ENCODE peak calls at places on chromosome 18, in eight cellular contexts. One of them, this sample, is unnamed.
A peak's percentile ranks its signal among the peaks of the same experiment; 100 is the strongest.

GRCh38 chr18:32480581-32480980 is 9.9 kb upstream of the GAREM1 start:
- DNase-seq in Calu3: no peak
- DNase-seq in GM20000: no peak
- DNase-seq in fibroblast of pulmonary artery: no peak
- DNase-seq in adrenal gland: no peak
- DNase-seq in cardiac fibroblast: no peak
- DNase-seq in A549: no peak
- DNase-seq in D721Med: no peak
- DNase-seq in this sample: no peak

GRCh38 chr18:60067426-60068210 is 167.8 kb downstream of the PMAIP1 start:
- DNase-seq in fibroblast of pulmonary artery: no peak
- DNase-seq in GM20000: no peak
- DNase-seq in cardiac fibroblast: no peak
- DNase-seq in Calu3: no peak
- DNase-seq in D721Med: no peak
- DNase-seq in A549: no peak
- DNase-seq in adrenal gland: no peak
- DNase-seq in this sample: no peak

GRCh38 chr18:23071285-23071684 is 64.0 kb upstream of the CABLES1 start:
- DNase-seq in GM20000: peak; percentile 77
- DNase-seq in Calu3: no peak
- DNase-seq in fibroblast of pulmonary artery: peak; percentile 16
- DNase-seq in D721Med: no peak
- DNase-seq in adrenal gland: peak; percentile 41
- DNase-seq in A549: no peak
- DNase-seq in cardiac fibroblast: no peak
- DNase-seq in this sample: peak; percentile 53

GRCh38 chr18:48609114-48609513 is 70.3 kb downstream of the CTIF start:
- DNase-seq in adrenal gland: no peak
- DNase-seq in fibroblast of pulmonary artery: no peak
- DNase-seq in Calu3: no peak
- DNase-seq in cardiac fibroblast: no peak
- DNase-seq in A549: no peak
- DNase-seq in GM20000: no peak
- DNase-seq in D721Med: no peak
- DNase-seq in this sample: no peak

GRCh38 chr18:53657257-53657656 is 567.2 kb downstream of the MBD2 start:
- DNase-seq in fibroblast of pulmonary artery: no peak
- DNase-seq in Calu3: no peak
- DNase-seq in D721Med: no peak
- DNase-seq in adrenal gland: no peak
- DNase-seq in cardiac fibroblast: no peak
- DNase-seq in A549: no peak
- DNase-seq in GM20000: no peak
- DNase-seq in this sample: no peak

GRCh38 chr18:49601211-49601610 is 39.4 kb downstream of the LIPG start:
- DNase-seq in A549: no peak
- DNase-seq in fibroblast of pulmonary artery: no peak
- DNase-seq in Calu3: no peak
- DNase-seq in adrenal gland: no peak
- DNase-seq in cardiac fibroblast: no peak
- DNase-seq in D721Med: no peak
- DNase-seq in GM20000: no peak
- DNase-seq in this sample: no peak

GRCh38 chr18:51559198-51559901 is 361.9 kb upstream of the MEX3C start:
- DNase-seq in A549: no peak
- DNase-seq in D721Med: no peak
- DNase-seq in Calu3: no peak
- DNase-seq in fibroblast of pulmonary artery: no peak
- DNase-seq in adrenal gland: no peak
- DNase-seq in cardiac fibroblast: no peak
- DNase-seq in GM20000: no peak
- DNase-seq in this sample: no peak

GRCh38 chr18:78986018-78986481 is 6.4 kb downstream of the SALL3 start:
- DNase-seq in Calu3: peak; percentile 14
- DNase-seq in fibroblast of pulmonary artery: peak; percentile 42
- DNase-seq in A549: peak; percentile 10
- DNase-seq in cardiac fibroblast: peak; percentile 24
- DNase-seq in GM20000: no peak
- DNase-seq in D721Med: no peak
- DNase-seq in adrenal gland: no peak
- DNase-seq in this sample: no peak

GRCh38 chr18:72161686-72162085 is 382.5 kb downstream of the CBLN2 start:
- DNase-seq in cardiac fibroblast: no peak
- DNase-seq in adrenal gland: no peak
- DNase-seq in GM20000: no peak
- DNase-seq in Calu3: no peak
- DNase-seq in D721Med: no peak
- DNase-seq in A549: no peak
- DNase-seq in fibroblast of pulmonary artery: no peak
- DNase-seq in this sample: peak; percentile 13

GRCh38 chr18:25284861-25285574 is 66.9 kb downstream of the ZNF521 start:
- DNase-seq in GM20000: no peak
- DNase-seq in A549: no peak
- DNase-seq in fibroblast of pulmonary artery: peak; percentile 75
- DNase-seq in adrenal gland: no peak
- DNase-seq in cardiac fibroblast: peak; percentile 88
- DNase-seq in Calu3: no peak
- DNase-seq in D721Med: no peak
- DNase-seq in this sample: peak; percentile 85

GRCh38 chr18:220708-221107 is 47.1 kb downstream of the THOC1 start:
- DNase-seq in A549: no peak
- DNase-seq in GM20000: no peak
- DNase-seq in Calu3: no peak
- DNase-seq in adrenal gland: no peak
- DNase-seq in fibroblast of pulmonary artery: no peak
- DNase-seq in cardiac fibroblast: no peak
- DNase-seq in D721Med: no peak
- DNase-seq in this sample: no peak

GRCh38 chr18:12474876-12475275 is 67.1 kb downstream of the PRELID3A start:
- DNase-seq in A549: no peak
- DNase-seq in cardiac fibroblast: no peak
- DNase-seq in D721Med: no peak
- DNase-seq in Calu3: no peak
- DNase-seq in adrenal gland: no peak
- DNase-seq in GM20000: no peak
- DNase-seq in fibroblast of pulmonary artery: no peak
- DNase-seq in this sample: peak; percentile 9

GRCh38 chr18:37869051-37869450 is 303.5 kb upstream of the CELF4 start:
- DNase-seq in GM20000: no peak
- DNase-seq in A549: no peak
- DNase-seq in adrenal gland: no peak
- DNase-seq in cardiac fibroblast: no peak
- DNase-seq in fibroblast of pulmonary artery: no peak
- DNase-seq in D721Med: no peak
- DNase-seq in Calu3: no peak
- DNase-seq in this sample: no peak

GRCh38 chr18:77098554-77099174 is 33.9 kb downstream of the MBP start:
- DNase-seq in D721Med: no peak
- DNase-seq in fibroblast of pulmonary artery: no peak
- DNase-seq in adrenal gland: no peak
- DNase-seq in Calu3: no peak
- DNase-seq in GM20000: no peak
- DNase-seq in A549: no peak
- DNase-seq in cardiac fibroblast: no peak
- DNase-seq in this sample: no peak

GRCh38 chr18:33472554-33472953 is 32.0 kb upstream of the CCDC178 start:
- DNase-seq in Calu3: no peak
- DNase-seq in D721Med: no peak
- DNase-seq in fibroblast of pulmonary artery: no peak
- DNase-seq in GM20000: no peak
- DNase-seq in A549: no peak
- DNase-seq in cardiac fibroblast: no peak
- DNase-seq in adrenal gland: no peak
- DNase-seq in this sample: no peak

GRCh38 chr18:421236-422155 is 79.0 kb downstream of the COLEC12 start:
- DNase-seq in fibroblast of pulmonary artery: no peak
- DNase-seq in A549: no peak
- DNase-seq in GM20000: no peak
- DNase-seq in cardiac fibroblast: peak; percentile 38
- DNase-seq in adrenal gland: no peak
- DNase-seq in D721Med: no peak
- DNase-seq in Calu3: peak; percentile 7
- DNase-seq in this sample: peak; percentile 72

GRCh38 chr18:73987247-73987980 is 160.2 kb downstream of the FBXO15 start:
- DNase-seq in GM20000: no peak
- DNase-seq in A549: no peak
- DNase-seq in D721Med: no peak
- DNase-seq in Calu3: no peak
- DNase-seq in adrenal gland: no peak
- DNase-seq in fibroblast of pulmonary artery: no peak
- DNase-seq in cardiac fibroblast: no peak
- DNase-seq in this sample: peak; percentile 5

GRCh38 chr18:32072321-32072720 is 19.4 kb upstream of the RNF138 start:
- DNase-seq in adrenal gland: no peak
- DNase-seq in A549: peak; percentile 28
- DNase-seq in Calu3: no peak
- DNase-seq in fibroblast of pulmonary artery: peak; percentile 3
- DNase-seq in GM20000: peak; percentile 31
- DNase-seq in cardiac fibroblast: peak; percentile 11
- DNase-seq in D721Med: no peak
- DNase-seq in this sample: no peak

GRCh38 chr18:49250819-49251388 is 209.5 kb downstream of the DYM start:
- DNase-seq in adrenal gland: no peak
- DNase-seq in A549: no peak
- DNase-seq in cardiac fibroblast: peak; percentile 62
- DNase-seq in fibroblast of pulmonary artery: peak; percentile 64
- DNase-seq in Calu3: peak; percentile 4
- DNase-seq in GM20000: no peak
- DNase-seq in D721Med: no peak
- DNase-seq in this sample: peak; percentile 29

GRCh38 chr18:79912409-79912991 is 39.0 kb downstream of the SLC66A2 start:
- DNase-seq in fibroblast of pulmonary artery: peak; percentile 11
- DNase-seq in Calu3: no peak
- DNase-seq in adrenal gland: peak; percentile 22
- DNase-seq in GM20000: no peak
- DNase-seq in A549: no peak
- DNase-seq in D721Med: no peak
- DNase-seq in cardiac fibroblast: peak; percentile 13
- DNase-seq in this sample: peak; percentile 33

GRCh38 chr18:47247833-47248609 is 3.4 kb downstream of the SKOR2 start:
- DNase-seq in A549: no peak
- DNase-seq in Calu3: no peak
- DNase-seq in fibroblast of pulmonary artery: no peak
- DNase-seq in adrenal gland: no peak
- DNase-seq in cardiac fibroblast: no peak
- DNase-seq in D721Med: no peak
- DNase-seq in GM20000: peak; percentile 48
- DNase-seq in this sample: no peak

GRCh38 chr18:48781041-48781989 is 169.4 kb downstream of the SMAD7 start:
- DNase-seq in D721Med: no peak
- DNase-seq in Calu3: no peak
- DNase-seq in cardiac fibroblast: peak; percentile 95
- DNase-seq in fibroblast of pulmonary artery: peak; percentile 95
- DNase-seq in A549: no peak
- DNase-seq in GM20000: no peak
- DNase-seq in adrenal gland: peak; percentile 83
- DNase-seq in this sample: peak; percentile 46

GRCh38 chr18:2570772-2571199 is 519 bp downstream of the METTL4 start:
- DNase-seq in adrenal gland: peak; percentile 80
- DNase-seq in D721Med: peak; percentile 48
- DNase-seq in cardiac fibroblast: peak; percentile 79
- DNase-seq in A549: peak; percentile 64
- DNase-seq in GM20000: peak; percentile 62
- DNase-seq in fibroblast of pulmonary artery: peak; percentile 71
- DNase-seq in Calu3: peak; percentile 65
- DNase-seq in this sample: peak; percentile 67
- TF ChIP-seq CTCF in adrenal gland: peak; percentile 16
- TF ChIP-seq CTCF in D721Med: no peak
- TF ChIP-seq CTCF in cardiac fibroblast: peak; percentile 23
- TF ChIP-seq CTCF in A549: no peak
- TF ChIP-seq CTCF in GM20000: no peak
- TF ChIP-seq CTCF in fibroblast of pulmonary artery: no peak
- TF ChIP-seq CTCF in Calu3: no peak
- TF ChIP-seq CTCF in this sample: peak; percentile 28

DNA sequence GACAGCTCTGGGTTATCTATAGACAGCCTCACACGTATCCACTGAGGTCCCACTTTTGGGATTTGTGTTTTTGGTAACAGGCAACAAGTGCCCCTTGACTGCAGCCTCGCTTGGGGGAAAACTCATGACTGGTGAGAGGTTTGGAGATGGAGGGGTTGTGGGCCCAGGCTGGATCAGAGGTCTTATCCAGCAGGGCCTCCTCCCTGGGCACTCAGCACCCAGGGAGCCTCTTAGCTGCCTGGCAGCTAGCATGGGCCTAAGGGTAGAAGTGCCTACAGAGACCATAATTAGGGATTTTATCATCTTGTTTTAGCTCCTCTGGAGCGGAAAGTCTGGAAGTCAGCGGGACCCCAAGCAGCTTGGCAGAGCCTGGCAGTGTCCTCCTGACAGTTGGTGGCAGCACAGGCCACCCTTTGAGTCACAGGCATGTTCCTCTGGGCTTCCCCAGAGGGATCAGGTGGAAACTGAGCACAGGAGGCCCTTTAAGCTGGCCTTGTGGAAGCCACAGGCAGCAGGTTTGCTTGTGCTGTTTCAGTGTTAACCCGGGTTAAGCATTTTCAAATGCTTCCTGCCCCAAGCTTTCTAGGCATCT is 143.1 kb downstream of the KCTD1 start:
- DNase-seq in A549: peak; percentile 32
- DNase-seq in D721Med: no peak
- DNase-seq in GM20000: peak; percentile 67
- DNase-seq in adrenal gland: peak; percentile 59
- DNase-seq in Calu3: peak; percentile 73
- DNase-seq in cardiac fibroblast: peak; percentile 64
- DNase-seq in fibroblast of pulmonary artery: peak; percentile 70
- DNase-seq in this sample: peak; percentile 65
- TF ChIP-seq CTCF in A549: peak; percentile 59
- TF ChIP-seq CTCF in D721Med: peak; percentile 47
- TF ChIP-seq CTCF in GM20000: peak; percentile 74
- TF ChIP-seq CTCF in adrenal gland: peak; percentile 54
- TF ChIP-seq CTCF in Calu3: peak; percentile 37
- TF ChIP-seq CTCF in cardiac fibroblast: peak; percentile 46
- TF ChIP-seq CTCF in fibroblast of pulmonary artery: peak; percentile 53
- TF ChIP-seq CTCF in this sample: peak; percentile 67

GRCh38 chr18:62744076-62744705 is 28.9 kb downstream of the PHLPP1 start:
- DNase-seq in fibroblast of pulmonary artery: no peak
- DNase-seq in cardiac fibroblast: no peak
- DNase-seq in A549: no peak
- DNase-seq in GM20000: peak; percentile 17
- DNase-seq in D721Med: no peak
- DNase-seq in adrenal gland: no peak
- DNase-seq in Calu3: no peak
- DNase-seq in this sample: peak; percentile 5
- TF ChIP-seq CTCF in fibroblast of pulmonary artery: no peak
- TF ChIP-seq CTCF in cardiac fibroblast: no peak
- TF ChIP-seq CTCF in A549: no peak
- TF ChIP-seq CTCF in GM20000: no peak
- TF ChIP-seq CTCF in D721Med: no peak
- TF ChIP-seq CTCF in adrenal gland: no peak
- TF ChIP-seq CTCF in Calu3: no peak
- TF ChIP-seq CTCF in this sample: no peak

DNA sequence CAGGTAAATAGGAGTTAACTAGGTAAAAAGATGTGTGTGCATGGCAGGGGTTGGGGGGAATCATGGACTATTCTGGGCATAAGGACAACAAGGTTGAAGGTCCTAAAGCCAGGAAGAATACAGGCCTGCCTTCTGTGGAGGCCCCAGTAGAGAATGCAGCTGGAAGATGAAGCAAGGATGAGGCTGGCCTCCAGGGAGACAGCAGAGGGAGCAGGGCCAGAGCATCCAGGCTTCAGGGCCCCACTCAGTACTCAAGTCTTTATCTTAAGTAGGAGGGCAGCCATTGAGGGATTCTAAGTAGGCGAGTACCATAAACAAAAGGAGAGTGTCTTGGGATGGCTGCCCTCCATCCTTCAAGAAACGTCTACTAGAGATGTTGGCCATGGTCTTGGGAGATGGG is 101.8 kb upstream of the APCDD1 start:
- DNase-seq in cardiac fibroblast: no peak
- DNase-seq in D721Med: no peak
- DNase-seq in A549: no peak
- DNase-seq in adrenal gland: no peak
- DNase-seq in GM20000: no peak
- DNase-seq in Calu3: no peak
- DNase-seq in fibroblast of pulmonary artery: no peak
- DNase-seq in this sample: no peak
- TF ChIP-seq CTCF in cardiac fibroblast: no peak
- TF ChIP-seq CTCF in D721Med: no peak
- TF ChIP-seq CTCF in A549: no peak
- TF ChIP-seq CTCF in adrenal gland: no peak
- TF ChIP-seq CTCF in GM20000: no peak
- TF ChIP-seq CTCF in Calu3: no peak
- TF ChIP-seq CTCF in fibroblast of pulmonary artery: no peak
- TF ChIP-seq CTCF in this sample: no peak

This sample was measured in AG10803.